ENCODE peak calls at places on chromosome 14, in five cellular contexts. V is left ventricle myocardium inferior, P is cardiac muscle cell, A is H9, H is K562. D is an unnamed sample.

GRCh38 chr14:102926104-102926503 is 3.6 kb downstream of the AMN start:
- DNase-seq in V (no peak), P (no peak), A (no peak), H (no peak), D (peak; percentile 47)

GRCh38 chr14:69337984-69338383 is 60.1 kb downstream of the ERH start:
- DNase-seq in V (no peak), P (no peak), A (no peak), H (no peak), D (no peak)

GRCh38 chr14:45112886-45113772 is 21.2 kb downstream of the FKBP3 start:
- DNase-seq in V (no peak), P (peak; percentile 21), A (no peak), H (no peak), D (no peak)

GRCh38 chr14:44444454-44444853 is 62.6 kb downstream of the FSCB start:
- DNase-seq in V (no peak), P (no peak), A (no peak), H (no peak), D (no peak)

GRCh38 chr14:105047283-105048016 is 17.8 kb downstream of the GPR132 start:
- DNase-seq in V (no peak), P (no peak), A (no peak), H (no peak), D (peak; percentile 77)

GRCh38 chr14:24888532-24888931 is 161.4 kb downstream of the STXBP6 start:
- DNase-seq in V (no peak), P (no peak), A (no peak), H (no peak), D (no peak)

GRCh38 chr14:102095231-102095870 is 8.5 kb upstream of the HSP90AA1 start:
- DNase-seq in V (no peak), P (no peak), A (no peak), H (no peak), D (no peak)

GRCh38 chr14:32702571-32702970 is 236.1 kb upstream of the NPAS3 start:
- DNase-seq in V (peak; percentile 34), P (peak; percentile 40), A (peak; percentile 73), H (no peak), D (peak; percentile 86)

GRCh38 chr14:56417173-56417572 is 162.4 kb upstream of the TMEM260 start:
- DNase-seq in V (no peak), P (no peak), A (no peak), H (no peak), D (no peak)

GRCh38 chr14:82872494-82872893 is 1338.8 kb upstream of the SEL1L start:
- DNase-seq in V (no peak), P (no peak), A (peak; percentile 76), H (no peak), D (no peak)

GRCh38 chr14:69573841-69574265 is 818 bp downstream of the CCDC177 start:
- DNase-seq in V (no peak), P (peak; percentile 25), A (peak; percentile 53), H (no peak), D (no peak)

DNA sequence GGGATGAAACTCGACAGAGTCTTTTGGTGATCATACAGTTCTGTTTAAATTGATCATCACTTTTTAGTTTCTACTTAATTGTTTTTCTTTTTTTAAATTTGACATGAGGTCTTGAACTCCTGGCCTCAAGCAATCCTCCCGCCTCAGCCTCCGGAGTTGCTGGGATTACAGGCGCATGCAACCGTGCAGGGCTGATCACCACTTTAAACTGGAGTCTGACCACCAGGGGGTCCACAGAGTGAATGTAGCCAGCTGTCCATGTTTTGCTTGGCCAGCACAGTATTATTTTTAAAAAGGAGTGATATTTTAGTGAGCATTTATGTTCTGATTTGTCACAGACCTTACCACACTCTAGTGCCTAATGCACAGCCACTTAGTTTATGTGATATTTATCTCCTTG is 10.7 kb downstream of the DAAM1 start:
- DNase-seq in V (no peak), P (no peak), A (no peak), H (no peak), D (no peak)
- TF ChIP-seq CTCF in V (no peak), P (peak; percentile 17), A (no peak), H (peak; percentile 24), D (no peak)

GRCh38 chr14:75602527-75602926 is 24.1 kb downstream of the FLVCR2 start:
- DNase-seq in V (no peak), P (no peak), A (no peak), H (no peak), D (no peak)

GRCh38 chr14:75591987-75592575 is 13.7 kb downstream of the FLVCR2 start:
- DNase-seq in V (no peak), P (no peak), A (no peak), H (no peak), D (no peak)

GRCh38 chr14:75595211-75595610 is 16.8 kb downstream of the FLVCR2 start:
- DNase-seq in V (no peak), P (no peak), A (no peak), H (no peak), D (no peak)

GRCh38 chr14:75591331-75591946 is 13.0 kb downstream of the FLVCR2 start:
- DNase-seq in V (no peak), P (no peak), A (no peak), H (no peak), D (no peak)

DNA sequence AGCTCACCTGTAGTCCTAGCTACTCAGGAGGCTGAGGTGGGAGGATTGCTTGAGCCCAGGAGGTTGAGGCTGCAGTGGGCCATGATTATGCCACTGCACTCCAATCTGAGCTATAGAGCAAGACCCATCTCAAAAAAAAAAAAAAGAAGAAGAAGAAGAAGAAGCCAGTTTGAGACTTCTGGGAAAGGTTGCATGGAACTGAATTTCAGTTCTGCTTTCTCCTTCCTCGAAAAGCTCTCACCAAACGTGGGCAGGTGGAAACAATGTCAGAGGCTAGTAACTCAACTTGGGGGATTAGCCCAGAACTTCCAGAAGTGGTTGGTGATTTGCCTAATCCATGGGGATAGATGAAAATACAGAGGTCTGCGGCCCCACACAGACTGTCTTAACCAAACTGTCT is 18.7 kb downstream of the FLVCR2 start:
- DNase-seq in V (no peak), P (no peak), A (no peak), H (no peak), D (no peak)
- TF ChIP-seq CTCF in V (no peak), P (no peak), A (no peak), H (no peak), D (no peak)

GRCh38 chr14:99562848-99563748 is 40.9 kb downstream of the CCDC85C start:
- DNase-seq in V (peak; percentile 82), P (peak; percentile 78), A (peak; percentile 96), H (peak; percentile 55), D (peak; percentile 95)
- TF ChIP-seq CTCF in V (peak; percentile 59), P (peak; percentile 57), A (peak; percentile 68), H (peak; percentile 38), D (peak; percentile 59)

DNA sequence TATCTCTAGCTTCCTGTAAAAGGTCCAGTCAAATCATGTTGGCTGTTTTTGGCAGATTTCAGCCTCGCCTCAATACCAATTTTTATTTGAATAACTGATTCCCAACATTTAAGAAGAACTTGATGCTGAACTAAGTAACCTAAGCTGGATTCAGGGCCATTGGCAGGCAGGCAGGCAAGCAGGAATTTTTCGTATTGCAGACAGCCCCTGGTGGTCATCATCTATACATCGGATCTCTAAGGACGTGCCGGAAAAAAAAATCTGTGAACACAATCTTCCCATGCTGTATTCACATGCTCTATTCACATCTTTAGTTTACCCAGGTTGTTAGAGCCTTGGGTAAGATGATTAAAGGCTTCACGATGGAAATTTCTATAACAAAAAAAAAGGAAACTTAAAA is 7.0 kb downstream of the VCPKMT start:
- DNase-seq in V (no peak), P (peak; percentile 40), A (no peak), H (no peak), D (no peak)
- TF ChIP-seq CTCF in V (no peak), P (peak; percentile 41), A (peak; percentile 51), H (no peak), D (no peak)

DNA sequence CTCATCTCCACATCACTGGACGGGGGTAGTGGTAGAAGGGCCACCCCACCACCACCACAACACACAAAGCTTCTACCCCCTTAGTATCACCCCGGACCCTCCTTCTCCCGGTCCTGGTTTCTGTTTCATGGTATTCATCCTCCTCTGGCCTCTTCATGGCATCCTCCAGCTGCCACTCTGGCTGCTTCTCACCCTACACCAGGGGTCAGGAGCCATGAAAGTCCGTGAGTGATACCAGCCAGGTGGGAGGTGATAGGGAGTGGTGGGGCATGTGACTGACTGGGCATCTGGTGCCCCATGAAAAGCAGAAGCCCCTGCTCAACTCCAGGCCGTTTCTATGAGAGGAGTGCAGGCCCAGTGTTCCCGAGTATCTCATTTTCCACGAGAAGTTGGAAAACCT is 151.4 kb upstream of the HIF1A start:
- DNase-seq in V (no peak), P (no peak), A (no peak), H (no peak), D (no peak)
- TF ChIP-seq CTCF in V (no peak), P (no peak), A (no peak), H (no peak), D (no peak)

GRCh38 chr14:67610491-67610890 is 9.2 kb upstream of the ARG2 start:
- DNase-seq in V (no peak), P (no peak), A (no peak), H (no peak), D (no peak)
- TF ChIP-seq CTCF in V (no peak), P (no peak), A (no peak), H (no peak), D (no peak)

DNA sequence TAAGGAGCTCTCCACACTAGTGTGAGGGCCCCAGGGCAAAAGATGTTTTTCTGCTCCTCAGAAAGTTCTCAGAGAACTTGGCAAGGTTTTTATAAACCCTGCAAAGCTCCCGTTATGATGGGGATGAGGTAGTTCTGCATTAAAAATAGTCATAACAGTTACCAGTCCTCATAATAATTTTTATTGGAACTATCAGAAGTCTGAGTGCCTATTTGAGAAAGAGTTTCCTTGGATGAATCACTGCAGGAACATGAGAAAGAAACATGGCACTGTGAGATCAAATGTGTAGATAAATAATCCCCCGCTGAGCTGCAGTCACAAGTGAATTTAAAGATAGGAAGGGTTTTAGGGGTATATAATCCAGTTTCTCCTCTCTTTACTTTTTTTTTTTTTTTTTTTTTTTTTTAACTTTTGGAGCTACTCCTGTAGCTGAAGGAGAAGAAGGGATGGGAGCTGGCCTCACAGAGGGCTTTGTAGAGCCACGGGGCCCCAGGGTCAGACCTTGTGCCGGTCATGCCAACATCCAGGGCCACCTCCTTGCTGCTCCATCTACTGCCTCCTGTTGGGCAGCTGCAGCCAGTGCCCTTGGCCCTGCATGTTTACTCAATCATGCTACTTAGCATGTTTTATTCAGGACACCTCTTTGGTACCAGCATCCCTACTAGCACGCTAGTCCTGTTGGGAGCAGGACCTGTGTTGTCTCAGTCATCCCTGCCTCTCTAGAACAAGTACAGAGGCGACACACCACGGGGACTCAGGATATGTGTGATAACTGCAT is 39.5 kb downstream of the EVL start:
- DNase-seq in V (no peak), P (peak; percentile 20), A (no peak), H (no peak), D (peak; percentile 51)
- TF ChIP-seq CTCF in V (no peak), P (no peak), A (peak; percentile 49), H (no peak), D (no peak)

GRCh38 chr14:22477569-22478194 is 111.3 kb downstream of the DAD1 start:
- DNase-seq in V (no peak), P (no peak), A (no peak), H (no peak), D (no peak)
- TF ChIP-seq CTCF in V (no peak), P (no peak), A (no peak), H (no peak), D (no peak)

GRCh38 chr14:80634106-80634758 is 307.3 kb downstream of the CEP128 start:
- DNase-seq in V (no peak), P (peak; percentile 19), A (no peak), H (no peak), D (no peak)
- TF ChIP-seq CTCF in V (no peak), P (no peak), A (no peak), H (no peak), D (no peak)

D was measured in kidney.